ENCODE peak calls at places on chromosomes 11 and 22, in nine cellular contexts. G, S, R, M, C, J, A, D and T are unnamed samples.

GRCh38 chr11:120104041-120104440 is 33.9 kb downstream of the TRIM29 start:
- DNase-seq in J (no peak), A (no peak), S (no peak), R (no peak), G (no peak), M (no peak), D (no peak), C (no peak), T (no peak)

GRCh38 chr11:124717421-124717785 is 22.3 kb upstream of the NRGN start:
- DNase-seq in S (no peak), R (no peak), J (no peak), D (no peak), M (no peak), G (no peak), A (no peak), C (peak; percentile 61), T (no peak)

GRCh38 chr11:109902764-109903436 is 190.3 kb upstream of the ZC3H12C start:
- DNase-seq in G (no peak), R (no peak), C (peak; percentile 3), D (no peak), M (no peak), S (no peak), J (no peak), A (no peak), T (no peak)

GRCh38 chr11:107961480-107961879 is 33.2 kb downstream of the RAB39A start:
- DNase-seq in D (no peak), S (no peak), G (no peak), R (no peak), A (no peak), M (no peak), J (no peak), C (no peak), T (no peak)

GRCh38 chr22:46547883-46548244 is 10.4 kb upstream of the CELSR1 start:
- DNase-seq in J (no peak), G (peak; percentile 93), S (no peak), D (no peak), A (no peak), C (peak; percentile 83), R (peak; percentile 15), M (no peak), T (peak; percentile 87)

GRCh38 chr22:38948181-38948940 is 9.0 kb upstream of the APOBEC3A start:
- DNase-seq in G (no peak), D (no peak), R (no peak), A (no peak), M (peak; percentile 51), C (no peak), J (no peak), S (no peak), T (no peak)

GRCh38 chr11:6571434-6572008 is 31.9 kb downstream of the RRP8 start:
- DNase-seq in S (no peak), D (no peak), J (peak; percentile 45), C (no peak), G (no peak), A (no peak), M (no peak), R (peak; percentile 34), T (no peak)

GRCh38 chr11:16179668-16180067 is 176.7 kb downstream of the SOX6 start:
- DNase-seq in J (no peak), A (no peak), M (no peak), D (no peak), G (peak; percentile 53), R (no peak), S (no peak), C (no peak), T (no peak)

GRCh38 chr22:43313497-43314474 is 29.4 kb downstream of the SCUBE1 start:
- DNase-seq in M (no peak), D (no peak), G (no peak), R (peak; percentile 64), S (no peak), J (no peak), C (no peak), A (no peak), T (no peak)

GRCh38 chr11:44112083-44112865 is 16.8 kb downstream of the EXT2 start:
- DNase-seq in J (no peak), G (peak; percentile 85), D (no peak), C (peak; percentile 53), A (no peak), R (peak; percentile 4), M (no peak), S (no peak), T (no peak)

GRCh38 chr11:587978-588380 is 11.7 kb downstream of the PHRF1 start:
- DNase-seq in M (peak; percentile 82), C (peak; percentile 73), G (peak; percentile 55), R (no peak), D (no peak), J (no peak), S (no peak), A (no peak), T (peak; percentile 92)